ENCODE peak calls at places on chromosomes 4 and X, in four cellular contexts. D is transverse colon, A is spleen, W is upper lobe of left lung. V is an unnamed sample.

GRCh38 chr4:159446266-159446976 is 343.5 kb downstream of the RAPGEF2 start:
- DNase-seq in D (peak; percentile 9), W (peak; percentile 22), A (no peak), V (peak; percentile 28)

GRCh38 chr4:101367201-101367600 is 19.9 kb upstream of the PPP3CA start:
- DNase-seq in A (no peak), D (no peak), W (no peak), V (no peak)

GRCh38 chrX:39815621-39816020 is 282.1 kb downstream of the BCOR start:
- DNase-seq in W (no peak), D (no peak), A (no peak), V (no peak)

GRCh38 chrX:15087747-15088146 is 182.1 kb downstream of the ASB9 start:
- DNase-seq in A (no peak), D (no peak), W (no peak), V (peak; percentile 43)

GRCh38 chr4:110503588-110504435 is 27.9 kb downstream of the ENPEP start:
- DNase-seq in A (no peak), D (no peak), W (no peak), V (no peak)

GRCh38 chrX:127574829-127575228 is 477.4 kb downstream of the ACTRT1 start:
- DNase-seq in W (no peak), D (no peak), A (peak; percentile 52), V (no peak)

GRCh38 chrX:153504445-153505016 is 9.8 kb downstream of the BGN start:
- DNase-seq in W (no peak), D (no peak), A (no peak), V (no peak)

GRCh38 chr4:89558147-89558546 is 250.5 kb upstream of the GPRIN3 start:
- DNase-seq in D (no peak), W (no peak), A (no peak), V (no peak)

GRCh38 chr4:125666635-125667034 is 351.9 kb downstream of the FAT4 start:
- DNase-seq in A (no peak), D (no peak), W (no peak), V (no peak)

GRCh38 chrX:55480390-55481062 is 9.1 kb downstream of the USP51 start:
- DNase-seq in A (no peak), W (no peak), D (no peak), V (no peak)

GRCh38 chr4:167196386-167196785 is 37.9 kb downstream of the SPOCK3 start:
- DNase-seq in D (no peak), A (no peak), W (no peak), V (no peak)

GRCh38 chr4:104491826-104492771 is 2.6 kb downstream of the CXXC4 start:
- DNase-seq in A (no peak), W (no peak), D (peak; percentile 9), V (no peak)

DNA sequence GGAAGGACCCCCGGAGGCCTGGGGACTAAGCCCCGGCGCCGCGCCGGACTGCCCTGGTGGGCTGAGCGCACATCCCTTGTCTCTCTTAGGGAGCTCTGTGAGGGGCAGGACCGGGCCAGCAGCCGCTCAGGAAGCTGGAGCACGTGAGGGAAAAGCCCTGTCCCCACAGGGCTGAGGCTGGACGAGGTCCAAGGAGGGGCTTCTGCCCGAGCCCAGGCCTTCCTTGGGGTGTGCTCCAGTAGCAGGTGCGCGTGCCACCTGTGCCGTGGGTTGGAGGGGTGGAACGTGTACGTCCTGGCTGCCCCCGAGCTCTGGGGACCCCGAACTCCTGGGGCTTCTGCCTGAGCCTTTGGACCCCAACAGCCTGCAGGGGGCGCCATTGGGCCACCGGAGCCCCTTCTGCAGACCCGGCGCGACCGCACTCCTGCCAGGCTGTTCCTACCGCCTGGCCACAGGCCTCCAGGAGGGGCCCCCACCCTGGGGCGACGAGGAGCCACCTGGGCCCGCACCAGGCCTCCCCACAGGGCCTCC is 27.2 kb downstream of the TACC3 start:
- DNase-seq in A (peak; percentile 92), W (peak; percentile 81), D (peak; percentile 81), V (peak; percentile 83)
- H3K4me3 ChIP-seq in A (peak overlapping the region; percentile 18), W (no peak overlapping the region), D (no peak overlapping the region), V (no peak overlapping the region)

GRCh38 chrX:7110821-7111276 is 36.7 kb upstream of the STS start:
- DNase-seq in D (no peak), A (no peak), W (no peak), V (no peak)
- TF ChIP-seq POLR2AphosphoS5 in D (no peak), A (no peak), W (no peak), V (no peak)

GRCh38 chrX:2694868-2695267 is 3.8 kb downstream of the CD99 start:
- DNase-seq in D (no peak), A (no peak), W (no peak), V (no peak)

GRCh38 chrX:2697306-2697705 is 6.2 kb downstream of the CD99 start:
- DNase-seq in A (peak; percentile 37), W (no peak), D (no peak), V (no peak)

GRCh38 chrX:2698604-2699003 is 7.5 kb downstream of the CD99 start:
- DNase-seq in A (peak; percentile 29), W (no peak), D (no peak), V (no peak)

GRCh38 chrX:2697741-2698294 is 6.7 kb downstream of the CD99 start:
- DNase-seq in A (no peak), D (no peak), W (no peak), V (no peak)

GRCh38 chrX:2696698-2697215 is 5.7 kb downstream of the CD99 start:
- DNase-seq in D (no peak), A (peak; percentile 71), W (no peak), V (no peak)
- H3K4me1 ChIP-seq in D (peaks cover 56% of the 10 kb centered on the region), A (peaks cover 99% of the 10 kb centered on the region), W (peaks cover 60% of the 10 kb centered on the region), V (peaks cover 90% of the 10 kb centered on the region)

GRCh38 chrX:23334871-23335599 is 386 bp downstream of the PTCHD1 start:
- DNase-seq in D (no peak), A (no peak), W (no peak), V (no peak)
- H3K4me3 ChIP-seq in D (peak overlapping the region; percentile 27), A (peak overlapping the region; percentile 56), W (peak overlapping the region; percentile 37), V (peak overlapping the region; percentile 44)

GRCh38 chr4:130178106-130178505 is 1082.2 kb downstream of the C4orf33 start:
- DNase-seq in W (no peak), D (no peak), A (no peak), V (no peak)
- TF ChIP-seq POLR2AphosphoS5 in W (no peak), D (no peak), A (no peak), V (no peak)

GRCh38 chr4:38084984-38085383 is 124.8 kb downstream of the PTTG2 start:
- DNase-seq in D (no peak), A (no peak), W (no peak), V (no peak)

GRCh38 chr4:38088321-38088720 is 128.1 kb downstream of the PTTG2 start:
- DNase-seq in D (no peak), W (no peak), A (no peak), V (no peak)

GRCh38 chr4:38082424-38083374 is 122.5 kb downstream of the PTTG2 start:
- DNase-seq in D (no peak), A (no peak), W (peak; percentile 30), V (no peak)

GRCh38 chr4:38086515-38087226 is 126.5 kb downstream of the PTTG2 start:
- DNase-seq in W (no peak), D (no peak), A (no peak), V (no peak)

DNA sequence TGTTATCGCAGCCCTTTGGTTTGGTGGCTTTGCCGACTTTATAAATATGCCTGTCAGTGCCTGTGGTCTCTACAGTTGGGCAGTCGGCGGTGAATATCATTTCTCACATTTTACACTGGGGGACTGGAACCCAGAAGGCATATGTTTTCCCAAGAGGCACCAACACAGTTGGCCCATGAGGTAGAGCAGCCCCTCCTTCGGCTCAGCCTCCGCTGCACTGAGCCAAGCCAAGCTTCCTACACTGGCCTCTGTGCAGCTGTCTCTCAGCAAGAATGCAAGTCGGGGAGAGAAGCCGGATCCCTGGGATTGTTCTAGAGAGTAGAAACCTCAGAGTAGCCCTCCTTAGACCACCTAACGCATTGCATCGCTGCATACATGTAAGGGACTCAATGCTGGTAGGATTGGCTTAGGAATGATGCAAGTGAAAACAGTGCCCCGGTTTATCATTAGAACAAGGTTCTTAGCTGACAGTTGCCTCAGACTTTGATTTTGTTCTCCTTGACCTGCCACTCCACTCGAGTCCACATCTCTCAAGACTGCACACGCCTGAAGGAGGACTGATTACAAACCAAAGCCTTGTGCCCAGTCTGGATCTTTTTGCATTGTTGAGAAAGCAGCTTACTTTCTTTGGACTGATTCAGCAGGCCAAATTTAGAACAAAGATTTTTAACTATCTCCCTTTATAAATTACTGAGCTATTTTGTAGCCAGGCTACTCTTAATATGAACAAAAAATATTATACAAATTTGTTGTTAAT is 125.4 kb downstream of the PTTG2 start:
- DNase-seq in A (no peak), D (no peak), W (no peak), V (no peak)
- H3K4me1 ChIP-seq in A (peaks cover 46% of the 10 kb centered on the region), D (peaks cover 30% of the 10 kb centered on the region), W (peaks cover 7% of the 10 kb centered on the region), V (peaks cover 7% of the 10 kb centered on the region)

DNA sequence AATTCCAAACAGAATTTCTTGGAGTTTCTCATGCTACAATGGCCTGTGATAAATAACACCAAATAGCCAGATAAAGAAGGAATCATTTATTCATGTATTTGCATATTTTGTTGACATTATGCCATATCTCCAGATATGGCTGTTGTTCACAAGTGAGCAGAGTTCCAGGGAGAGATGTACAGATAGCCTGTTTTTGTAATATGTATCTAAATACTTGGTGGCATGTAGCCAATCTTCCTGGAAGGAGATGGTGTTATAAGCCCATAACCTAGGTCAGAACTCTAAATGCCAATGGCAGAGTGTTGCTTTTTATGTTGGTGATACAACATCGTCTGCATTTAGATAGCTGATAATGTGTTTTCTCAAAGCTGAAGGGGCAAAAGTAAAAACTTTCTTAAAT is 292.1 kb downstream of the FBXO8 start:
- DNase-seq in D (no peak), A (no peak), W (no peak), V (no peak)
- H3K4me3 ChIP-seq in D (no peak overlapping the region), A (no peak overlapping the region), W (no peak overlapping the region), V (no peak overlapping the region)

GRCh38 chrX:37746268-37746931 is 33.5 kb upstream of the CYBB start:
- DNase-seq in D (no peak), W (no peak), A (peak; percentile 74), V (no peak)
- TF ChIP-seq POLR2AphosphoS5 in D (no peak), W (no peak), A (no peak), V (no peak)

DNA sequence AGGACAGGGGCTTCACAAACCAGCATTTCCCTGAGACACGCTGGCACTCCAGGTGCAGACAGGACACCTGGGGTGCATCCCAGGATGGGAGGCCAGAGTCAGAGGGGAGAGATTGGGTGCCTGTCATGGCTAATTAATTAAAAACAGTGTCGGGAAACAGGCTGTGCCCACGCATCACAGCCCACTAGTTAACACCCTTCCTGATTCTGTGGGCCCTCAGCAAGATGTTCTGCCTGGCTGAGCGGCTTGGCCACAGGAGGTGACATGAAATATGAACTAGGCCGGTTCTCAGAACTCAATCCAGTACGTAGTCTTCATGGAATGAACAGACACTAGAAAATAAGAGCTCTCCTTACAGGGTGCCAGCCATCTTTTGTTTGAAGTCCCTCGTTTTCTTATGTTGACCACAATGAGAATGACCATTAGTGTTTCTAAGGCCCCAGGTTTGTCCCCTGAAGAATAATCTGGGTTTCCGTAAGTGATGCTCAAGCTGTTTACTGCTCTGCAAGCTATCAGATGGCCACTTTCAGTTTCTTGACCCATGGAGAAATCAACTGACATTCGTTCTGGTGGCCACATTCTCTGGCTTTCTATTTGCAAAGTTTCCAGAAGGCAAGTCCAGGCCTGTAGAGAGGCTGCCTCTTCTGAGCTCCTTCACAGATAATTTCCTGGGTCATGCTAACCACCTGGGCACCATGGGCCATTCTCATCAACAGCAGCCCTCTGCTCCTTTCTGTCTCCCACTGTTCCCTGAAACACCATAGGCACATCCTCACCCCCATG is 72.3 kb downstream of the SLC34A2 start:
- DNase-seq in A (no peak), W (no peak), D (no peak), V (no peak)
- H3K4me1 ChIP-seq in A (no peaks in the 10 kb centered on the region), W (no peaks in the 10 kb centered on the region), D (no peaks in the 10 kb centered on the region), V (no peaks in the 10 kb centered on the region)